ENCODE peak calls at places on chromosome 18, in nine cellular contexts. D is foreskin fibroblast, U is neural progenitor cell, S is AG10803, Z is B cell, G is fibroblast of lung, N is upper lobe of left lung, L is AG04450, M is A549. T is an unnamed sample.

GRCh38 chr18:6963452-6964097 is 154.0 kb downstream of the LAMA1 start:
- DNase-seq in D (no peak), U (no peak), S (no peak), Z (no peak), G (no peak), N (no peak), L (no peak), M (no peak), T (no peak)

GRCh38 chr18:26621161-26622026 is 73.0 kb upstream of the KCTD1 start:
- DNase-seq in D (peak), U (peak), S (no peak), Z (no peak), G (peak), N (peak), L (no peak), M (peak), T (peak)

GRCh38 chr18:74731097-74731496 is 133.4 kb downstream of the ZNF407 start:
- DNase-seq in D (peak), U (no peak), S (peak), Z (no peak), G (peak), N (no peak), L (peak), M (no peak), T (no peak)

GRCh38 chr18:69757733-69758132 is 189.9 kb downstream of the CD226 start:
- DNase-seq in D (peak), U (peak), S (no peak), Z (no peak), G (peak), N (no peak), L (no peak), M (peak), T (no peak)

GRCh38 chr18:22324191-22325131 is 93.3 kb downstream of the CTAGE1 start:
- DNase-seq in D (peak), U (peak), S (peak), Z (no peak), G (peak), N (peak), L (no peak), M (no peak), T (peak)

GRCh38 chr18:79530821-79531220 is 135.1 kb downstream of the NFATC1 start:
- DNase-seq in D (no peak), U (no peak), S (no peak), Z (no peak), G (no peak), N (no peak), L (no peak), M (no peak), T (no peak)

GRCh38 chr18:11323359-11323819 is 174.0 kb upstream of the PIEZO2 start:
- DNase-seq in D (peak), U (no peak), S (peak), Z (no peak), G (peak), N (peak), L (no peak), M (peak), T (no peak)

GRCh38 chr18:79951545-79952456 is at the start of gene SLC66A2:
- DNase-seq in D (peak), U (peak), S (peak), Z (peak), G (peak), N (peak), L (peak), M (peak), T (peak)

GRCh38 chr18:59419386-59419785 is 60.3 kb upstream of the LMAN1 start:
- DNase-seq in D (peak), U (no peak), S (peak), Z (no peak), G (peak), N (no peak), L (peak), M (no peak), T (no peak)

GRCh38 chr18:69854455-69854854 is 93.2 kb downstream of the CD226 start:
- DNase-seq in D (no peak), U (no peak), S (no peak), Z (no peak), G (no peak), N (no peak), L (no peak), M (no peak), T (no peak)

GRCh38 chr18:48405108-48405507 is 4.1 kb downstream of the ZBTB7C start:
- DNase-seq in D (peak), U (no peak), S (peak), Z (no peak), G (peak), N (no peak), L (no peak), M (no peak), T (peak)

GRCh38 chr18:48994044-48994651 is 43.4 kb upstream of the SMAD7 start:
- DNase-seq in D (peak), U (no peak), S (peak), Z (no peak), G (peak), N (no peak), L (no peak), M (peak), T (no peak)

GRCh38 chr18:59516356-59517155 is 157.5 kb upstream of the LMAN1 start:
- DNase-seq in D (peak), U (peak), S (peak), Z (no peak), G (peak), N (no peak), L (peak), M (peak), T (no peak)

GRCh38 chr18:48320639-48320945 is 88.6 kb downstream of the ZBTB7C start:
- DNase-seq in D (no peak), U (no peak), S (no peak), Z (no peak), G (no peak), N (peak), L (no peak), M (no peak), T (no peak)

GRCh38 chr18:79509536-79509930 is 113.8 kb downstream of the NFATC1 start:
- DNase-seq in D (no peak), U (no peak), S (no peak), Z (no peak), G (no peak), N (no peak), L (no peak), M (no peak), T (peak)

GRCh38 chr18:32454667-32455066 is 16.0 kb downstream of the GAREM1 start:
- DNase-seq in D (peak), U (no peak), S (no peak), Z (no peak), G (no peak), N (no peak), L (no peak), M (no peak), T (no peak)

GRCh38 chr18:9103488-9103887 is 989 bp downstream of the NDUFV2 start:
- DNase-seq in D (peak), U (no peak), S (peak), Z (no peak), G (peak), N (no peak), L (no peak), M (no peak), T (no peak)
- TF ChIP-seq CTCF in D (no peak), U (no peak), S (peak), Z (peak), G (peak), N (no peak), L (no peak), M (no peak), T (no peak)

GRCh38 chr18:45559258-45559657 is 56.0 kb upstream of the SLC14A2 start:
- DNase-seq in D (no peak), U (no peak), S (no peak), Z (no peak), G (no peak), N (no peak), L (no peak), M (no peak), T (no peak)

GRCh38 chr18:45557779-45558178 is 57.5 kb upstream of the SLC14A2 start:
- DNase-seq in D (no peak), U (no peak), S (no peak), Z (no peak), G (no peak), N (no peak), L (no peak), M (no peak), T (no peak)

GRCh38 chr18:45554070-45554767 is 61.1 kb upstream of the SLC14A2 start:
- DNase-seq in D (no peak), U (no peak), S (no peak), Z (no peak), G (peak), N (no peak), L (no peak), M (no peak), T (no peak)

GRCh38 chr18:45556217-45556616 is 59.1 kb upstream of the SLC14A2 start:
- DNase-seq in D (no peak), U (no peak), S (no peak), Z (no peak), G (no peak), N (no peak), L (no peak), M (no peak), T (no peak)

DNA sequence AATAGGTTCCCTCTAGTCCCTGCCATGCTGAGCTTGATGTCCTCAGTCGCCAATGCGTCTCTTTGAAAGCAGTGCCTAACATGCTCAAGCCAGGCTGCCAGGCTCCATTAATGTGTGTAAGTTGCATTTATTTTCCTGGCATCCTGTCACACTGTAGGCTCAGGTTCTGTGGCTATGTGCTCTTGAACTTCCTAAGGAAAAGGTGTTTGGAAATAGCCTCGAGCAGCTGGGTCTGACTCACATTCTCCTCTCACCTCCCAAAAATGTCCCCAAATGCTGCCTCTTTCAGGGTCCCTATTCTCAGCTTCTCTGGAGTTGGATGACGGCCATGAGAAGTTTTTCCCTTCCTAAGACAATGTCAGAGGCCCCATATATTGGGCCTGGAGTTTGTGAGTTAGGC is 58.0 kb upstream of the SLC14A2 start:
- DNase-seq in D (peak), U (no peak), S (no peak), Z (no peak), G (no peak), N (no peak), L (no peak), M (no peak), T (no peak)
- TF ChIP-seq CTCF in D (no peak), U (no peak), S (no peak), Z (no peak), G (no peak), N (no peak), L (no peak), M (no peak), T (no peak)

GRCh38 chr18:3319894-3320438 is 58.0 kb downstream of the MYL12B start:
- DNase-seq in D (no peak), U (no peak), S (no peak), Z (no peak), G (no peak), N (no peak), L (no peak), M (peak), T (no peak)

GRCh38 chr18:3323900-3324299 is 62.0 kb downstream of the MYL12B start:
- DNase-seq in D (peak), U (no peak), S (no peak), Z (no peak), G (peak), N (no peak), L (no peak), M (no peak), T (no peak)

GRCh38 chr18:3319399-3319798 is 57.5 kb downstream of the MYL12B start:
- DNase-seq in D (no peak), U (no peak), S (no peak), Z (no peak), G (no peak), N (peak), L (no peak), M (no peak), T (peak)

DNA sequence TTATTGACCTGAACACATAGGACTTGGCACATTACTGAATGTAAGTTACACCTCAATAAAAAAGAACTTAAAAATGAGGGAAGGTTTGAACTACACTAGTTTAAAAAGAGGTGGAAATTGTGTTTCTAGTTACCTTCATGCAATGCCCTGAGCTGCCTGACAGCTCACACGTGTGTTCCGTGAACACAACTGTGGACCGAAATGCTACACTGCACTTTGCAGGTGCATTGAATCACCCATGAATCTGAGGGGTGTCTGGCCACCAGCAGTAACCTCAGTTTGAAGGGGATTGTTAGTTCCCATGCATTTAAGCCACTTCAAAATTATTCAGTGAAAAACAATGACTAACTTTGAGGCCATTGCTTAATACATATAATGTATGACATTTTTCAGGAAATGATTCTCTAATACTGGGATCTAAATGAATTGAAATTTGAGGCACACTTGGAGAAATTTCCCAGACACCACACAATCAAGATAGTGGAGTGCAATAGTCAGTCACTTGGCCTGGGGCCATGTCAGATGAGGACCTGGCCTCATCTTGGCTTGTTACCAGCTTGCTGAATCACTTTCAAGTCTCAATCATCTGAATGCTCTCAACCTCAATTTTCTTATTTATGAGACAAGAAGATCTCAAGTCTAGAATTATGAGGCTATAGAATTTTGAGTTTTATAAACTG is 59.3 kb downstream of the MYL12B start:
- DNase-seq in D (peak), U (no peak), S (peak), Z (no peak), G (peak), N (no peak), L (no peak), M (peak), T (no peak)
- TF ChIP-seq CTCF in D (no peak), U (no peak), S (no peak), Z (no peak), G (no peak), N (no peak), L (no peak), M (no peak), T (no peak)

GRCh38 chr18:56374005-56374655 is 264.3 kb downstream of the TXNL1 start:
- DNase-seq in D (peak), U (no peak), S (no peak), Z (no peak), G (peak), N (no peak), L (no peak), M (peak), T (no peak)
- TF ChIP-seq CTCF in D (no peak), U (no peak), S (no peak), Z (no peak), G (no peak), N (no peak), L (no peak), M (no peak), T (no peak)

T was measured in activated CD8-positive, alpha-beta T cell treated with anti-CD3 and anti-CD28 coated beads for 36 hours.